ENCODE peak calls at places on chromosome 22, in seven cellular contexts. Q is neural progenitor cell, Z is body of pancreas, M is cardiac muscle cell, N is endodermal cell, C is SJSA1, J is neuronal stem cell. X is an unnamed sample.

GRCh38 chr22:20783844-20784723 is 10.2 kb downstream of the SERPIND1 start:
- DNase-seq in Q (peak; percentile 62), Z (peak; percentile 31), M (peak; percentile 61), N (peak; percentile 83), C (peak; percentile 28), J (peak; percentile 35), X (peak; percentile 20)

GRCh38 chr22:45599836-45600577 is 71.6 kb upstream of the ATXN10 start:
- DNase-seq in Q (no peak), Z (no peak), M (no peak), N (no peak), C (no peak), J (no peak), X (no peak)

GRCh38 chr22:25764270-25765015 is 22.5 kb downstream of the MYO18B start:
- DNase-seq in Q (peak; percentile 47), Z (no peak), M (no peak), N (peak; percentile 86), C (no peak), J (no peak), X (no peak)

GRCh38 chr22:20562607-20563463 is 55.4 kb downstream of the MED15 start:
- DNase-seq in Q (no peak), Z (no peak), M (no peak), N (no peak), C (no peak), J (no peak), X (no peak)

GRCh38 chr22:19748991-19749665 is 11.4 kb upstream of the TBX1 start:
- DNase-seq in Q (no peak), Z (no peak), M (no peak), N (no peak), C (no peak), J (no peak), X (no peak)

GRCh38 chr22:19803736-19804267 is 43.2 kb downstream of the TBX1 start:
- DNase-seq in Q (no peak), Z (peak; percentile 7), M (no peak), N (no peak), C (no peak), J (no peak), X (no peak)

GRCh38 chr22:42933783-42934144 is 76.7 kb upstream of the ARFGAP3 start:
- DNase-seq in Q (no peak), Z (peak; percentile 45), M (no peak), N (no peak), C (peak; percentile 80), J (no peak), X (no peak)

GRCh38 chr22:46373838-46374662 is 38.5 kb downstream of the TRMU start:
- DNase-seq in Q (no peak), Z (no peak), M (no peak), N (no peak), C (no peak), J (no peak), X (no peak)

GRCh38 chr22:34761111-34761510 is 304.8 kb upstream of the ISX start:
- DNase-seq in Q (no peak), Z (no peak), M (no peak), N (no peak), C (no peak), J (no peak), X (no peak)

GRCh38 chr22:42716221-42716620 is 4.4 kb downstream of the A4GALT start:
- DNase-seq in Q (no peak), Z (no peak), M (no peak), N (no peak), C (no peak), J (no peak), X (peak; percentile 57)

GRCh38 chr22:43007519-43008102 is 7.3 kb downstream of the PACSIN2 start:
- DNase-seq in Q (no peak), Z (peak; percentile 93), M (peak; percentile 55), N (peak; percentile 51), C (no peak), J (no peak), X (no peak)

GRCh38 chr22:30763815-30764686 is 69.4 kb downstream of the OSBP2 start:
- DNase-seq in Q (peak; percentile 88), Z (peak; percentile 70), M (peak; percentile 84), N (peak; percentile 86), C (peak; percentile 33), J (peak; percentile 79), X (no peak)

GRCh38 chr22:41800348-41801146 is at the start of gene CCDC134:
- DNase-seq in Q (peak; percentile 95), Z (peak; percentile 94), M (peak; percentile 94), N (peak; percentile 96), C (peak; percentile 84), J (peak; percentile 79), X (peak; percentile 95)

GRCh38 chr22:20096574-20097420 is 16.8 kb downstream of the DGCR8 start:
- DNase-seq in Q (no peak), Z (no peak), M (no peak), N (no peak), C (no peak), J (no peak), X (no peak)

GRCh38 chr22:19855504-19856409 is 1.1 kb upstream of the GNB1L start:
- DNase-seq in Q (no peak), Z (peak; percentile 74), M (no peak), N (peak; percentile 85), C (peak; percentile 81), J (no peak), X (peak; percentile 73)

GRCh38 chr22:34111210-34111824 is 191.0 kb upstream of the LARGE1 start:
- DNase-seq in Q (peak; percentile 67), Z (peak; percentile 49), M (peak; percentile 55), N (peak; percentile 83), C (peak; percentile 5), J (peak; percentile 20), X (no peak)

GRCh38 chr22:32317524-32317923 is 40.1 kb upstream of the RFPL3 start:
- DNase-seq in Q (no peak), Z (no peak), M (no peak), N (peak; percentile 13), C (no peak), J (no peak), X (no peak)

GRCh38 chr22:33577862-33578411 is 342.3 kb downstream of the LARGE1 start:
- DNase-seq in Q (no peak), Z (peak; percentile 30), M (peak; percentile 9), N (no peak), C (peak; percentile 12), J (no peak), X (no peak)

GRCh38 chr22:47372596-47373385 is 610.3 kb downstream of the TBC1D22A start:
- DNase-seq in Q (no peak), Z (peak; percentile 2), M (no peak), N (peak; percentile 11), C (no peak), J (no peak), X (no peak)

GRCh38 chr22:42283288-42284229 is 13.1 kb upstream of the TCF20 start:
- DNase-seq in Q (peak; percentile 87), Z (no peak), M (peak; percentile 68), N (peak; percentile 75), C (no peak), J (peak; percentile 71), X (no peak)

GRCh38 chr22:20111689-20112622 is 3.9 kb upstream of the RANBP1 start:
- DNase-seq in Q (no peak), Z (peak; percentile 74), M (no peak), N (no peak), C (no peak), J (no peak), X (no peak)

GRCh38 chr22:20183823-20184222 is 33.0 kb upstream of the CCDC188 start:
- DNase-seq in Q (no peak), Z (no peak), M (no peak), N (no peak), C (no peak), J (no peak), X (no peak)

GRCh38 chr22:23613193-23613973 is 18.7 kb downstream of the DRICH1 start:
- DNase-seq in Q (no peak), Z (no peak), M (no peak), N (no peak), C (no peak), J (no peak), X (no peak)

GRCh38 chr22:46171940-46172339 is 21.6 kb downstream of the PPARA start:
- DNase-seq in Q (no peak), Z (no peak), M (no peak), N (no peak), C (no peak), J (no peak), X (no peak)

GRCh38 chr22:29205260-29205597 is 467 bp upstream of the EMID1 start:
- DNase-seq in Q (no peak), Z (peak; percentile 49), M (no peak), N (no peak), C (no peak), J (no peak), X (no peak)
- H3K27me3 ChIP-seq in Q (peaks cover 10% of the 10 kb centered on the region), Z (no peaks in the 10 kb centered on the region), M (no peaks in the 10 kb centered on the region), N (no peaks in the 10 kb centered on the region), C (no peaks in the 10 kb centered on the region), J (no peaks in the 10 kb centered on the region), X (no peaks in the 10 kb centered on the region)

DNA sequence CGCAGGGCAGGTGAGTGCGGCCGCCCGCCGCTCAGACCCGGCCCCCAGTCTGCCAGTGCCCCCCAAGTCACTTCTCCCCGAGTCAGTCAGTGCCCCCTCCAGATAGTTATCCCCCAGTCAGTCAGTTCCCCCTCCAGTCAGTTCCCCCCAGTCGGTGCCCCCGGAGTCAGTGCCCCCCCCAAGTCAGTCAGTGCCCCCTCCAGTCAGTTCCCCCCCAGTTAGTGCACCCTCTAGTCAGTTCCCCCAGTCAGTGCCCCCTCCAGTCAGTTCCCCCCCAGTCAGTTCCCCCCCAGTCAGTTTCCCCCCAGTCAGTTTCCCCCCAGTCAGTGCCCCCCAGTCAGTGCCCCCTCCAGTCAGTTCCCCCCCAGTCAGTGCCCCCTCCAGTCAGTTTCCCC is 411 bp downstream of the PPP6R2 start:
- DNase-seq in Q (no peak), Z (no peak), M (no peak), N (no peak), C (no peak), J (no peak), X (no peak)
- H3K27me3 ChIP-seq in Q (peaks cover 5% of the 10 kb centered on the region), Z (no peaks in the 10 kb centered on the region), M (no peaks in the 10 kb centered on the region), N (no peaks in the 10 kb centered on the region), C (no peaks in the 10 kb centered on the region), J (no peaks in the 10 kb centered on the region), X (no peaks in the 10 kb centered on the region)

DNA sequence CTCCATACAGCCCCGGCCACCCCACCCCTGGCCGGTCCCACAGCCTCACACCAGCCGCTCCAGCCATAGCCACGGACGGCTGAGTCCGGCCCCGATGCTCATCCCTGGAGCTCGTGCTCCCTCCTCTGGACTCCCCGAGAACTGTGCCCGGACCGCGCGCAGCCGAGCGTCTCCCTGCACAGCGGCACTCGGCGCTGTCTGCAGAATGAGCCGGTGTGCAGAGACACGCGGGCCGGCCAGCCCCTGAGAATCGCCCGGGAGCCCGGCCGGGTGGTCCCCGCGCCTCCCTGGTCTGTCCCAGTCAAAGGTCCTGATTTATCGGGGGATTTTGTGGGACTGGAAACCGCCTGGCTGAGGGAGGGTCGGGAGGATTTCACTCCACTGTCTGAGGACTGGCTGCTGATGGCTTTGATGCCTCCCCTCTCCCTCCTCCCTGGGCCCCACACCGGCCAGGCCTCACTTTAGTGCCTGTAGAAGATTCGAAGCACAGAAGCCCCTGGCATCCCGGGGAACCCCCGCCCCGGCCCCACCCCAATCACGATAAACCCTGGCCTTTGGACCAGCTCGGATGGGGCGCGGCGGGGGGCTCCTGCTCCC is 102.7 kb downstream of the BRD1 start:
- DNase-seq in Q (peak; percentile 90), Z (peak; percentile 37), M (peak; percentile 83), N (peak; percentile 93), C (peak; percentile 22), J (peak; percentile 67), X (peak; percentile 64)
- H3K27me3 ChIP-seq in Q (peaks cover 67% of the 10 kb centered on the region), Z (peaks cover 11% of the 10 kb centered on the region), M (peaks cover 73% of the 10 kb centered on the region), N (peaks cover 37% of the 10 kb centered on the region), C (peaks cover 42% of the 10 kb centered on the region), J (peaks cover 2% of the 10 kb centered on the region), X (no peaks in the 10 kb centered on the region)

DNA sequence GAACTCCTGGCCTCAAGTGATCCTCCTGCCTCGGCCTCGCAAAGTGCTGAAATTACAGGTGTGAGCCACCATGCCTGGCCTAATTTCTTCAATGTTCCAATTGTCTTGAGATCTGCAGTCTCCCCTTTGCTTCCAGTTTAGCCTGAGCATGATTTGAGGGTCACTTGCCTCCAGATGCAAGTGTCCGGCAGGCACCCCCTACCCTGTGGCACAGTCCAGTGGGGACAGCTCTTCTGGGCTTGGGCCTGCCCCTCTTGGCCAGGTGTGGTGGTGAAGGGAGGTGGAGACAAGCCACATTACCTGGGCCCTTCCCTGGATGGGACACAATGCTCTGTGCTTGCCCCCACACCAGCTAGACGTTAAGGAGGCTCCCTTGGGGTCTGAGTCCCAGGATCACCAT is 21.3 kb upstream of the CACNG2 start:
- DNase-seq in Q (no peak), Z (no peak), M (no peak), N (peak; percentile 20), C (no peak), J (no peak), X (no peak)
- H3K27me3 ChIP-seq in Q (peaks cover 9% of the 10 kb centered on the region), Z (no peaks in the 10 kb centered on the region), M (peaks cover 9% of the 10 kb centered on the region), N (peaks cover 6% of the 10 kb centered on the region), C (peaks cover 66% of the 10 kb centered on the region), J (no peaks in the 10 kb centered on the region), X (peaks cover 2% of the 10 kb centered on the region)

X was measured in GM06990.